ENCODE peak calls at places on chromosomes 5 and 9, in ten cellular contexts. One of them, this sample, is unnamed.

GRCh38 chr5:81754621-81755020 is 3.7 kb upstream of the SSBP2 start:
- DNase-seq in tibial nerve: no peak
- DNase-seq in A549: no peak
- DNase-seq in body of pancreas: no peak
- DNase-seq in HCT116: no peak
- DNase-seq in breast epithelium: no peak
- DNase-seq in IMR-90: no peak
- DNase-seq in uterus: no peak
- DNase-seq in suprapubic skin: no peak
- DNase-seq in testis: no peak
- DNase-seq in this sample: no peak

GRCh38 chr5:3382782-3383181 is 212.8 kb upstream of the IRX1 start:
- DNase-seq in tibial nerve: no peak
- DNase-seq in A549: no peak
- DNase-seq in body of pancreas: no peak
- DNase-seq in HCT116: no peak
- DNase-seq in breast epithelium: no peak
- DNase-seq in IMR-90: no peak
- DNase-seq in uterus: no peak
- DNase-seq in suprapubic skin: no peak
- DNase-seq in testis: no peak
- DNase-seq in this sample: no peak

GRCh38 chr9:3528466-3528865 is 2.7 kb upstream of the RFX3 start:
- DNase-seq in tibial nerve: no peak
- DNase-seq in A549: no peak
- DNase-seq in body of pancreas: no peak
- DNase-seq in HCT116: no peak
- DNase-seq in breast epithelium: no peak
- DNase-seq in IMR-90: no peak
- DNase-seq in uterus: no peak
- DNase-seq in suprapubic skin: no peak
- DNase-seq in testis: no peak
- DNase-seq in this sample: no peak

GRCh38 chr5:150615141-150615699 is 25.2 kb upstream of the SYNPO start:
- DNase-seq in tibial nerve: no peak
- DNase-seq in A549: no peak
- DNase-seq in body of pancreas: peak
- DNase-seq in HCT116: no peak
- DNase-seq in breast epithelium: no peak
- DNase-seq in IMR-90: peak
- DNase-seq in uterus: peak
- DNase-seq in suprapubic skin: no peak
- DNase-seq in testis: peak
- DNase-seq in this sample: no peak

GRCh38 chr9:136103651-136104487 is 8.8 kb upstream of the NACC2 start:
- DNase-seq in tibial nerve: no peak
- DNase-seq in A549: no peak
- DNase-seq in body of pancreas: no peak
- DNase-seq in HCT116: no peak
- DNase-seq in breast epithelium: no peak
- DNase-seq in IMR-90: no peak
- DNase-seq in uterus: no peak
- DNase-seq in suprapubic skin: no peak
- DNase-seq in testis: no peak
- DNase-seq in this sample: no peak

GRCh38 chr5:179794171-179794570 is 385 bp downstream of the LTC4S start:
- DNase-seq in tibial nerve: no peak
- DNase-seq in A549: no peak
- DNase-seq in body of pancreas: no peak
- DNase-seq in HCT116: no peak
- DNase-seq in breast epithelium: no peak
- DNase-seq in IMR-90: no peak
- DNase-seq in uterus: no peak
- DNase-seq in suprapubic skin: peak
- DNase-seq in testis: no peak
- DNase-seq in this sample: no peak

GRCh38 chr5:34475249-34475966 is 180.7 kb upstream of the RAI14 start:
- DNase-seq in tibial nerve: no peak
- DNase-seq in A549: no peak
- DNase-seq in body of pancreas: no peak
- DNase-seq in HCT116: no peak
- DNase-seq in breast epithelium: no peak
- DNase-seq in IMR-90: no peak
- DNase-seq in uterus: no peak
- DNase-seq in suprapubic skin: no peak
- DNase-seq in testis: no peak
- DNase-seq in this sample: no peak

GRCh38 chr5:35129276-35129675 is 81.5 kb upstream of the AGXT2 start:
- DNase-seq in tibial nerve: no peak
- DNase-seq in A549: no peak
- DNase-seq in body of pancreas: no peak
- DNase-seq in HCT116: no peak
- DNase-seq in breast epithelium: no peak
- DNase-seq in IMR-90: peak
- DNase-seq in uterus: no peak
- DNase-seq in suprapubic skin: no peak
- DNase-seq in testis: no peak
- DNase-seq in this sample: no peak

GRCh38 chr5:56055287-56055686 is 60.5 kb upstream of the IL6ST start:
- DNase-seq in tibial nerve: no peak
- DNase-seq in A549: no peak
- DNase-seq in body of pancreas: no peak
- DNase-seq in HCT116: no peak
- DNase-seq in breast epithelium: no peak
- DNase-seq in IMR-90: peak
- DNase-seq in uterus: no peak
- DNase-seq in suprapubic skin: no peak
- DNase-seq in testis: no peak
- DNase-seq in this sample: no peak

GRCh38 chr5:73218552-73219171 is 45.7 kb downstream of the TMEM174 start:
- DNase-seq in tibial nerve: no peak
- DNase-seq in A549: peak
- DNase-seq in body of pancreas: no peak
- DNase-seq in HCT116: peak
- DNase-seq in breast epithelium: no peak
- DNase-seq in IMR-90: peak
- DNase-seq in uterus: no peak
- DNase-seq in suprapubic skin: no peak
- DNase-seq in testis: no peak
- DNase-seq in this sample: no peak

GRCh38 chr9:130604295-130604694 is 24.9 kb downstream of the FUBP3 start:
- DNase-seq in tibial nerve: no peak
- DNase-seq in A549: no peak
- DNase-seq in body of pancreas: no peak
- DNase-seq in HCT116: no peak
- DNase-seq in breast epithelium: no peak
- DNase-seq in IMR-90: no peak
- DNase-seq in uterus: no peak
- DNase-seq in suprapubic skin: no peak
- DNase-seq in testis: no peak
- DNase-seq in this sample: no peak

GRCh38 chr9:105842023-105842644 is 147.8 kb downstream of the TMEM38B start:
- DNase-seq in tibial nerve: no peak
- DNase-seq in A549: peak
- DNase-seq in body of pancreas: peak
- DNase-seq in HCT116: peak
- DNase-seq in breast epithelium: no peak
- DNase-seq in IMR-90: peak
- DNase-seq in uterus: no peak
- DNase-seq in suprapubic skin: no peak
- DNase-seq in testis: peak
- DNase-seq in this sample: no peak

GRCh38 chr5:137072376-137073174 is 426.6 kb downstream of the SPOCK1 start:
- DNase-seq in tibial nerve: no peak
- DNase-seq in A549: no peak
- DNase-seq in body of pancreas: peak
- DNase-seq in HCT116: no peak
- DNase-seq in breast epithelium: no peak
- DNase-seq in IMR-90: no peak
- DNase-seq in uterus: no peak
- DNase-seq in suprapubic skin: no peak
- DNase-seq in testis: peak
- DNase-seq in this sample: peak

GRCh38 chr5:95726811-95727763 is 4.0 kb upstream of the RHOBTB3 start:
- DNase-seq in tibial nerve: no peak
- DNase-seq in A549: no peak
- DNase-seq in body of pancreas: no peak
- DNase-seq in HCT116: no peak
- DNase-seq in breast epithelium: no peak
- DNase-seq in IMR-90: no peak
- DNase-seq in uterus: no peak
- DNase-seq in suprapubic skin: no peak
- DNase-seq in testis: no peak
- DNase-seq in this sample: no peak

GRCh38 chr9:35728041-35728971 is 3.7 kb downstream of the TLN1 start:
- DNase-seq in tibial nerve: peak
- DNase-seq in A549: peak
- DNase-seq in body of pancreas: peak
- DNase-seq in HCT116: no peak
- DNase-seq in breast epithelium: no peak
- DNase-seq in IMR-90: peak
- DNase-seq in uterus: peak
- DNase-seq in suprapubic skin: no peak
- DNase-seq in testis: peak
- DNase-seq in this sample: peak
- TF ChIP-seq POLR2A in tibial nerve: no peak
- TF ChIP-seq POLR2A in A549: no peak
- TF ChIP-seq POLR2A in body of pancreas: no peak
- TF ChIP-seq POLR2A in HCT116: no peak
- TF ChIP-seq POLR2A in breast epithelium: no peak
- TF ChIP-seq POLR2A in IMR-90: peak
- TF ChIP-seq POLR2A in uterus: peak
- TF ChIP-seq POLR2A in suprapubic skin: no peak
- TF ChIP-seq POLR2A in testis: no peak
- TF ChIP-seq POLR2A in this sample: no peak

GRCh38 chr9:87080512-87081225 is 133.4 kb upstream of the GAS1 start:
- DNase-seq in tibial nerve: no peak
- DNase-seq in A549: peak
- DNase-seq in body of pancreas: no peak
- DNase-seq in HCT116: no peak
- DNase-seq in breast epithelium: no peak
- DNase-seq in IMR-90: no peak
- DNase-seq in uterus: no peak
- DNase-seq in suprapubic skin: no peak
- DNase-seq in testis: no peak
- DNase-seq in this sample: no peak

GRCh38 chr9:87076825-87077224 is 129.5 kb upstream of the GAS1 start:
- DNase-seq in tibial nerve: no peak
- DNase-seq in A549: no peak
- DNase-seq in body of pancreas: no peak
- DNase-seq in HCT116: no peak
- DNase-seq in breast epithelium: no peak
- DNase-seq in IMR-90: peak
- DNase-seq in uterus: no peak
- DNase-seq in suprapubic skin: no peak
- DNase-seq in testis: no peak
- DNase-seq in this sample: no peak

GRCh38 chr9:87077986-87078385 is 130.7 kb upstream of the GAS1 start:
- DNase-seq in tibial nerve: no peak
- DNase-seq in A549: no peak
- DNase-seq in body of pancreas: no peak
- DNase-seq in HCT116: no peak
- DNase-seq in breast epithelium: no peak
- DNase-seq in IMR-90: no peak
- DNase-seq in uterus: no peak
- DNase-seq in suprapubic skin: no peak
- DNase-seq in testis: no peak
- DNase-seq in this sample: no peak

GRCh38 chr9:87071473-87071872 is 124.2 kb upstream of the GAS1 start:
- DNase-seq in tibial nerve: no peak
- DNase-seq in A549: no peak
- DNase-seq in body of pancreas: no peak
- DNase-seq in HCT116: no peak
- DNase-seq in breast epithelium: no peak
- DNase-seq in IMR-90: no peak
- DNase-seq in uterus: no peak
- DNase-seq in suprapubic skin: no peak
- DNase-seq in testis: no peak
- DNase-seq in this sample: no peak

GRCh38 chr9:87075537-87075936 is 128.2 kb upstream of the GAS1 start:
- DNase-seq in tibial nerve: no peak
- DNase-seq in A549: no peak
- DNase-seq in body of pancreas: no peak
- DNase-seq in HCT116: no peak
- DNase-seq in breast epithelium: no peak
- DNase-seq in IMR-90: no peak
- DNase-seq in uterus: no peak
- DNase-seq in suprapubic skin: no peak
- DNase-seq in testis: no peak
- DNase-seq in this sample: no peak
- TF ChIP-seq CTCF in tibial nerve: no peak
- TF ChIP-seq CTCF in A549: no peak
- TF ChIP-seq CTCF in body of pancreas: no peak
- TF ChIP-seq CTCF in HCT116: no peak
- TF ChIP-seq CTCF in breast epithelium: no peak
- TF ChIP-seq CTCF in IMR-90: no peak
- TF ChIP-seq CTCF in uterus: no peak
- TF ChIP-seq CTCF in suprapubic skin: no peak
- TF ChIP-seq CTCF in testis: no peak
- TF ChIP-seq CTCF in this sample: no peak

DNA sequence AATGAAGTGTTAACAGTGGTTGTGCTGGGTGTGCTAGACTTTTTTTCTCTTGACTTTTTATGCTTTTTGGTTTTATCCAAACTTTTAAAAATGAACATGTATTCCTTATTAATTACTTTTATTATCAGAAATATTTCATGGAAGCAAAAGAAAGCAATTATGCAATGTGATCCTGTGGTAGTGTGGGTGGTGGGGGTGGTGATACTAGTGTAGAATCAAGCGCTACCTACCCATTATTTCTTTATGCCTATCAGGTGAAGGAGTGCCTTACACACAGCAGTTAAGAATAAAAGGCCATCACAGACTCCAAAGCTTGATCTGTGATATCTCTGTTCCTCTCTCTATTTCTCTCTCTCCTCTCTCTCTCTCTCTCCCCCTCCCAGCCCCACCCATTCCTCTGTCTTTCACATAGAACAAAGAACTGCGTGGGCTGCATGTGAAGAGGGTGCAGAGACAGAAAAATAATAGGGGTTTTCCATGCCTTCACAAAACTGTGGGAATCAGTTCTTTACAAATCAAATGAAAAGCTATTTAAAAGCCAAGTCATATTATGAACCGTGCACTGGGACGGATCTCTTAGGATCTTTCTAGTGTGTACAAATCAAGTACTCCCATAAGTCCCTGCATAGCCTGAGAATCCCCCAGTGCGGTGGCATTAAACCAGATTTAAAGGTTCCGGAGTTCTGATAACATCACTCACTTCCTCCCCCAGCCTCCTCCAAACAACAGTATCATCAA is 351.2 kb downstream of the RAB3C start:
- DNase-seq in tibial nerve: no peak
- DNase-seq in A549: no peak
- DNase-seq in body of pancreas: no peak
- DNase-seq in HCT116: no peak
- DNase-seq in breast epithelium: no peak
- DNase-seq in IMR-90: no peak
- DNase-seq in uterus: no peak
- DNase-seq in suprapubic skin: no peak
- DNase-seq in testis: no peak
- DNase-seq in this sample: no peak
- H3K4me3 ChIP-seq in tibial nerve: no peak
- H3K4me3 ChIP-seq in A549: no peak
- H3K4me3 ChIP-seq in body of pancreas: no peak
- H3K4me3 ChIP-seq in HCT116: no peak
- H3K4me3 ChIP-seq in breast epithelium: no peak
- H3K4me3 ChIP-seq in IMR-90: no peak
- H3K4me3 ChIP-seq in uterus: no peak
- H3K4me3 ChIP-seq in suprapubic skin: no peak
- H3K4me3 ChIP-seq in testis: no peak
- H3K4me3 ChIP-seq in this sample: no peak

GRCh38 chr5:139416651-139417050 is 12.8 kb upstream of the SPATA24 start:
- DNase-seq in tibial nerve: no peak
- DNase-seq in A549: no peak
- DNase-seq in body of pancreas: no peak
- DNase-seq in HCT116: no peak
- DNase-seq in breast epithelium: no peak
- DNase-seq in IMR-90: no peak
- DNase-seq in uterus: no peak
- DNase-seq in suprapubic skin: no peak
- DNase-seq in testis: no peak
- DNase-seq in this sample: no peak
- TF ChIP-seq POLR2A in tibial nerve: no peak
- TF ChIP-seq POLR2A in A549: no peak
- TF ChIP-seq POLR2A in body of pancreas: no peak
- TF ChIP-seq POLR2A in HCT116: no peak
- TF ChIP-seq POLR2A in breast epithelium: no peak
- TF ChIP-seq POLR2A in IMR-90: no peak
- TF ChIP-seq POLR2A in uterus: no peak
- TF ChIP-seq POLR2A in suprapubic skin: no peak
- TF ChIP-seq POLR2A in testis: no peak
- TF ChIP-seq POLR2A in this sample: no peak